ENCODE peak calls at places on chromosome 1, in eight cellular contexts. N is caudate nucleus; F is dorsolateral prefrontal cortex; E is small intestine; I is hippocampal formation; Q is osteocyte; V is MCF 10A; L is stimulated activated CD4-positive, alpha-beta T cell treated with anti-CD3 and anti-CD28 coated beads, Interleukin-4, amount 100 ng/mL, for 24 hours. G is an unnamed sample.

GRCh38 chr1:65422241-65423203 is 2.1 kb downstream of the LEPR start:
- DNase-seq in L (no peak), I (no peak), N (no peak), V (peak; percentile 91), F (no peak), E (no peak), Q (no peak), G (no peak)

GRCh38 chr1:1847501-1848289 is 43.2 kb downstream of the GNB1 start:
- DNase-seq in L (no peak), I (no peak), Q (no peak), N (no peak), V (no peak), F (no peak), E (no peak), G (no peak)

GRCh38 chr1:56453016-56453721 is 126.2 kb downstream of the PLPP3 start:
- DNase-seq in Q (no peak), N (no peak), L (no peak), E (no peak), V (no peak), F (no peak), I (no peak), G (no peak)

GRCh38 chr1:178724734-178725602 is at the start of gene RALGPS2:
- DNase-seq in V (peak; percentile 88), L (peak; percentile 58), N (peak; percentile 37), F (peak; percentile 33), E (peak; percentile 79), Q (peak; percentile 86), I (peak; percentile 69), G (peak; percentile 63)

GRCh38 chr1:213374369-213374768 is 323.3 kb downstream of the RPS6KC1 start:
- DNase-seq in I (peak; percentile 49), F (peak; percentile 50), E (peak; percentile 58), N (peak; percentile 29), V (peak; percentile 90), Q (no peak), L (peak; percentile 58), G (peak; percentile 70)

GRCh38 chr1:153345187-153346066 is 3.2 kb downstream of the PGLYRP4 start:
- DNase-seq in F (no peak), E (no peak), N (no peak), I (no peak), Q (peak; percentile 76), L (no peak), V (no peak), G (no peak)

GRCh38 chr1:58773406-58773840 is 10.4 kb downstream of the JUN start:
- DNase-seq in V (peak; percentile 53), F (no peak), L (no peak), N (no peak), I (no peak), E (peak; percentile 29), Q (peak; percentile 88), G (no peak)

GRCh38 chr1:229554886-229555621 is 3.5 kb downstream of the ABCB10 start:
- DNase-seq in Q (no peak), E (no peak), N (no peak), V (no peak), I (no peak), L (no peak), F (no peak), G (no peak)

GRCh38 chr1:119838255-119838654 is 27.0 kb upstream of the REG4 start:
- DNase-seq in L (no peak), N (no peak), E (no peak), I (no peak), Q (no peak), F (no peak), V (peak; percentile 6), G (no peak)

GRCh38 chr1:4778056-4778455 is 123.6 kb downstream of the AJAP1 start:
- DNase-seq in Q (no peak), N (no peak), F (peak; percentile 47), L (no peak), I (peak; percentile 46), V (peak; percentile 36), E (no peak), G (no peak)

GRCh38 chr1:161172776-161173376 is 4.4 kb downstream of the B4GALT3 start:
- DNase-seq in I (no peak), L (no peak), F (no peak), Q (no peak), N (no peak), E (no peak), V (no peak), G (no peak)

GRCh38 chr1:39984951-39985350 is 30.0 kb downstream of the MFSD2A start:
- DNase-seq in Q (no peak), V (no peak), F (no peak), I (no peak), N (no peak), L (no peak), E (no peak), G (no peak)

GRCh38 chr1:219125342-219125741 is 48.3 kb upstream of the LYPLAL1 start:
- DNase-seq in E (no peak), L (no peak), F (no peak), N (no peak), I (no peak), V (no peak), Q (no peak), G (no peak)

GRCh38 chr1:236904874-236905741 is 99.1 kb downstream of the MT1HL1 start:
- DNase-seq in L (no peak), N (no peak), E (peak; percentile 8), F (no peak), V (peak; percentile 96), Q (no peak), I (no peak), G (peak; percentile 4)

G was measured in activated naive CD8-positive, alpha-beta T cell treated with anti-CD3 and anti-CD28 coated beads, Interleukin-2, amount 50 U/mL, for 24 hours.